ENCODE peak calls at places on chromosomes 6 and 20, in nine cellular contexts. X, T, G, J, R, H, Q, F and U are unnamed samples.

GRCh38 chr6:113564401-113565161 is 292.6 kb upstream of the MARCKS start:
- DNase-seq in X (peak; percentile 2), T (no peak), G (no peak), J (peak; percentile 82), R (no peak), H (no peak), Q (peak; percentile 86), F (peak; percentile 94), U (peak; percentile 89)

GRCh38 chr6:166269301-166270039 is 38.7 kb downstream of the PRR18 start:
- DNase-seq in X (no peak), T (no peak), G (no peak), J (no peak), R (no peak), H (no peak), Q (no peak), F (no peak), U (no peak)

GRCh38 chr6:166949533-166950442 is 6.6 kb downstream of the RNASET2 start:
- DNase-seq in X (no peak), T (no peak), G (no peak), J (no peak), R (no peak), H (no peak), Q (no peak), F (no peak), U (no peak)

GRCh38 chr6:159985296-159985940 is 16.5 kb downstream of the IGF2R start:
- DNase-seq in X (no peak), T (no peak), G (no peak), J (no peak), R (no peak), H (no peak), Q (no peak), F (no peak), U (no peak)

GRCh38 chr6:51559059-51559458 is 528.4 kb downstream of the PKHD1 start:
- DNase-seq in X (no peak), T (no peak), G (peak; percentile 47), J (no peak), R (no peak), H (no peak), Q (peak; percentile 14), F (no peak), U (no peak)

GRCh38 chr6:5435449-5435848 is 174.1 kb downstream of the FARS2 start:
- DNase-seq in X (peak; percentile 21), T (no peak), G (no peak), J (peak; percentile 54), R (no peak), H (no peak), Q (no peak), F (peak; percentile 7), U (no peak)

GRCh38 chr6:142444800-142445405 is 143.1 kb downstream of the ADGRG6 start:
- DNase-seq in X (no peak), T (no peak), G (no peak), J (no peak), R (no peak), H (no peak), Q (no peak), F (peak; percentile 62), U (no peak)

GRCh38 chr6:88815491-88815890 is 147.9 kb downstream of the RNGTT start:
- DNase-seq in X (no peak), T (no peak), G (no peak), J (no peak), R (no peak), H (no peak), Q (no peak), F (peak; percentile 4), U (no peak)

GRCh38 chr6:3355358-3356055 is 96.8 kb downstream of the PSMG4 start:
- DNase-seq in X (peak; percentile 28), T (peak; percentile 13), G (no peak), J (no peak), R (no peak), H (peak; percentile 62), Q (no peak), F (no peak), U (peak; percentile 57)

GRCh38 chr20:19081937-19082336 is 130.5 kb upstream of the SLC24A3 start:
- DNase-seq in X (no peak), T (no peak), G (no peak), J (no peak), R (no peak), H (no peak), Q (no peak), F (no peak), U (no peak)

GRCh38 chr6:3358413-3359090 is 98.3 kb downstream of the SLC22A23 start:
- DNase-seq in X (no peak), T (no peak), G (no peak), J (no peak), R (no peak), H (no peak), Q (no peak), F (no peak), U (no peak)

GRCh38 chr6:3230275-3231212 is 3.1 kb upstream of the TUBB2B start:
- DNase-seq in X (no peak), T (no peak), G (no peak), J (no peak), R (no peak), H (no peak), Q (no peak), F (peak; percentile 80), U (no peak)

GRCh38 chr6:9139762-9140161 is 704.4 kb upstream of the SLC35B3 start:
- DNase-seq in X (no peak), T (no peak), G (peak; percentile 64), J (no peak), R (no peak), H (no peak), Q (no peak), F (no peak), U (no peak)

GRCh38 chr6:100461920-100462295 is 2.8 kb downstream of the SIM1 start:
- DNase-seq in X (no peak), T (no peak), G (no peak), J (no peak), R (no peak), H (no peak), Q (no peak), F (no peak), U (no peak)

GRCh38 chr6:41626917-41627316 is 11.4 kb upstream of the MDFI start:
- DNase-seq in X (no peak), T (no peak), G (peak; percentile 98), J (no peak), R (no peak), H (no peak), Q (no peak), F (peak; percentile 69), U (no peak)

GRCh38 chr6:139515511-139515910 is 141.1 kb upstream of the CITED2 start:
- DNase-seq in X (no peak), T (no peak), G (no peak), J (no peak), R (no peak), H (no peak), Q (no peak), F (no peak), U (no peak)

DNA sequence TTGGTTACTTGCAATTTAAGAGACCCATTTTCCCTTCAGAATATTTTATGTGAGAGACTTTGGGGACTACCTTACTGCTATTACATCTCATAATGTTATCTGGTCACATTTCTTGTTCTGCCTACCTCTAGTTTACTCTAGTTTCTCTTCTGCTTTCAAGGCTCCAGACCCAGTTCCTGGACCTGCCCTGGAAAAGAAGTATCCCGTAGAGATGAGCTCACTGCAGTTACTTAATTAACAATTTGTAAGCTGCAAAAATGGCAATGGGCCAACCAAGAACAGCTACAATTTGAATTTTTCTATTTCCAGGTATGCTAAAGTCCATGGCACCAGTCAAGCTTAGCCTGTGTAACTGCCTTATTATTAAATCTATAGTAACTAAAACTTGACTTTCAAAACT is 25.0 kb downstream of the TAB2 start:
- DNase-seq in X (no peak), T (no peak), G (no peak), J (no peak), R (no peak), H (no peak), Q (no peak), F (peak; percentile 22), U (no peak)
- H3K27ac ChIP-seq in X (no peak overlapping the region), T (no peak overlapping the region), G (no peak overlapping the region), J (no peak overlapping the region), R (no peak overlapping the region), H (no peak overlapping the region), Q (no peak overlapping the region), F (no peak overlapping the region), U (no peak overlapping the region)

DNA sequence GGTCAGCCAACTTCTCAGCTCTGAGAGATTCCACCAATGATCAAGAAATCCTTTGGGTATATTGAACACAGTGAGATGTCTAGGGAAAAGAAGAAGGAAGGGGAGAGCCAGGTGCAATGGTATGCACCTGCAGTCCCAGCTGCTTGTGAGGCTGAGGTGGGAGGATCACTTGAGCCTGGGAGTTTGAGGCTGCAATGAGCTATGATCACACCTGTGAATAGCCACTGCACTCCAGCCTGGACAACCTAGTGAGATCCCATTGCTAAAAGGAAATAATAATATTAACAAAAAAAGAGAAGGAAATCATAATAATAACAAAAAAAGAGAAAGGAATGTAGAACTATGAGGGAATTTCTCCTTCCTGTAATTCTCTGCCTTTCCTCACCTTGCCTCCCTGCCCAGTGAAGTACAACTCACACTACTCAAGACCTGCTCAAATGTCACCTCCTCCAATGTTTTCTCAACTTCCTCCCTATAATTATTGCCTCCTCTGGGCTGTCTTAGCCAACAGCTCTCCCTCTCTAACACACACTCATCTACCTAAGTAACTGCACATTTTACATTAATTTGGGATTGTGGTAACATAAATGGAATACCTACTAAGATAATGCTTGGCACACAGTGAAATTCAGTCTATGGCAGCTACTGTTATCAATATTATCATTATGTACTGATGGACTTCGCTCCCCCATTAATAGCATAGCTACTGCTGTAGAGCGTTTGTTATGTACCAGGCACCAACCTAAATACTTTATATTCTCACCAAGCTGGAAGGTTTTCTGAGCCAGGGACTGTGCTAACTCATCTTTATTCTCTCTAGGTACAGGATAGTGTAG is 103.6 kb downstream of the KIF13A start:
- DNase-seq in X (no peak), T (no peak), G (no peak), J (no peak), R (no peak), H (no peak), Q (no peak), F (no peak), U (no peak)
- H3K27ac ChIP-seq in X (no peak overlapping the region), T (no peak overlapping the region), G (no peak overlapping the region), J (peak overlapping the region; percentile 77), R (no peak overlapping the region), H (no peak overlapping the region), Q (no peak overlapping the region), F (no peak overlapping the region), U (no peak overlapping the region)

GRCh38 chr6:15375018-15375417 is 129.1 kb downstream of the JARID2 start:
- DNase-seq in X (no peak), T (no peak), G (no peak), J (no peak), R (no peak), H (no peak), Q (no peak), F (no peak), U (no peak)
- H3K27ac ChIP-seq in X (no peak overlapping the region), T (no peak overlapping the region), G (no peak overlapping the region), J (no peak overlapping the region), R (no peak overlapping the region), H (no peak overlapping the region), Q (no peak overlapping the region), F (no peak overlapping the region), U (no peak overlapping the region)

DNA sequence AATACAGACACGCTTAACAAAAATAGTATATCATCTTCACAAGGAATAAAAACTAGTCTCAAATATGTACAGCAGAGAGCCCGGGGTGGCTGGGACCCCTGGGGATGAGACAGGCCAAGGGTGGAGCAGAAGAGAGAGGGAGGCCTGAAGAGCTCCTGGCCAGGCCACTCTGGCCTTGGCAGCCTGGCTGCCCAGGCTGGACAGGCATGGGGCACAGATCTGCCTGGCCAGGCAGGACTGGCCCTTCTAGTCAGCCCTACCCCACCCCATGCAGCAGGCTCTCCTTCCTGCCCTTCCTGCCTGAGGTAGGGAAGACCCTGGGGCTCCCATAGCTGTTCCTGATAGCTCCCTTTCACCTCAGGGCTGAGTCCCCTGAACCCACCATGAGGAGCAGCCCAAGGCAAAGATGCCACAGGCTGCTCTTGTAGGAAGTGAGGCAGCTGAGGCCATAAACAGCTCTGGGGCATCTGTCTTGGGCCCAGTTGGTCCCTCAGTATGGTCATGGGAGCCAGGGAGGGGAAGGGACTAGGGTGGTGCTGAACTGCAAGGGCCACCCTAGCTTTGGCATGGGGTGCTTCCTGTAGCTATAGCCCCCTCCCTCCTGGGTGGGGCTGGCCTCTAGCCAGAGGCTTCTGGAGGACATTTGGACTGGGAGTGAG is 27.1 kb downstream of the COX4I2 start:
- DNase-seq in X (no peak), T (no peak), G (no peak), J (no peak), R (no peak), H (no peak), Q (peak; percentile 45), F (no peak), U (peak; percentile 76)
- H3K27ac ChIP-seq in X (peak overlapping the region; percentile 76), T (peak overlapping the region; percentile 84), G (no peak overlapping the region), J (peak overlapping the region; percentile 100), R (no peak overlapping the region), H (peak overlapping the region; percentile 33), Q (peak overlapping the region; percentile 72), F (no peak overlapping the region), U (peak overlapping the region; percentile 20)